ENCODE peak calls at places on chromosomes 13 and 19, in six cellular contexts. T is endothelial cell of umbilical vein, M is neural progenitor cell, F is heart right ventricle, O is adipocyte, C is cardiac muscle cell. D is an unnamed sample.

GRCh38 chr19:45632468-45633196 is 6.6 kb downstream of the EML2 start:
- DNase-seq in O (peak; percentile 94), M (peak; percentile 93), F (peak; percentile 74), C (peak; percentile 94), T (peak; percentile 80), D (no peak)

GRCh38 chr13:56700324-56700723 is 440.4 kb upstream of the PRR20A start:
- DNase-seq in T (no peak), M (no peak), O (no peak), C (peak; percentile 41), F (no peak), D (no peak)

GRCh38 chr19:30011051-30011578 is 69.1 kb downstream of the URI1 start:
- DNase-seq in M (peak; percentile 43), C (no peak), O (peak; percentile 12), T (no peak), F (no peak), D (no peak)

GRCh38 chr19:16386619-16387240 is 62.1 kb downstream of the KLF2 start:
- DNase-seq in F (no peak), M (peak; percentile 61), C (peak; percentile 75), O (peak; percentile 69), T (peak; percentile 72), D (no peak)

GRCh38 chr13:76795701-76796695 is 90.2 kb downstream of the KCTD12 start:
- DNase-seq in F (no peak), O (no peak), T (peak; percentile 57), C (no peak), M (no peak), D (no peak)

GRCh38 chr19:10021863-10022262 is 8.6 kb downstream of the RDH8 start:
- DNase-seq in F (no peak), T (no peak), O (no peak), M (no peak), C (no peak), D (no peak)

GRCh38 chr13:96294930-96295657 is 205.2 kb downstream of the HS6ST3 start:
- DNase-seq in O (no peak), T (no peak), M (no peak), C (no peak), F (no peak), D (no peak)

GRCh38 chr19:658916-659839 is 3.8 kb downstream of the RNF126 start:
- DNase-seq in M (no peak), T (no peak), F (peak; percentile 66), C (peak; percentile 29), O (no peak), D (no peak)

GRCh38 chr19:17419491-17420266 is at the start of gene MVB12A:
- DNase-seq in C (peak; percentile 100), T (peak; percentile 99), O (peak; percentile 99), F (peak; percentile 97), M (peak; percentile 99), D (peak; percentile 90)

GRCh38 chr19:4861147-4861546 is 6.3 kb downstream of the PLIN3 start:
- DNase-seq in M (no peak), C (no peak), O (no peak), T (no peak), F (no peak), D (no peak)

GRCh38 chr19:1259206-1259872 is 9.8 kb upstream of the CIRBP start:
- DNase-seq in M (peak; percentile 71), F (peak; percentile 85), C (peak; percentile 68), O (peak; percentile 52), T (peak; percentile 62), D (peak; percentile 79)

GRCh38 chr13:65843314-65843731 is 1386.8 kb downstream of the PCDH9 start:
- DNase-seq in M (no peak), C (no peak), F (no peak), O (no peak), T (no peak), D (no peak)

GRCh38 chr13:39684531-39685137 is 29.2 kb downstream of the COG6 start:
- DNase-seq in C (peak; percentile 66), M (peak; percentile 64), T (peak; percentile 54), O (peak; percentile 87), F (no peak), D (no peak)

GRCh38 chr19:41928754-41929535 is 696 bp upstream of the ERFL start:
- DNase-seq in T (no peak), O (no peak), F (no peak), M (peak; percentile 37), C (no peak), D (peak; percentile 65)

GRCh38 chr19:3368441-3368795 is 2.0 kb downstream of the NFIC start:
- DNase-seq in T (no peak), C (no peak), F (no peak), O (no peak), M (no peak), D (no peak)
- H3K9me3 ChIP-seq in T (no peaks in the 10 kb centered on the region), C (no peaks in the 10 kb centered on the region), F (no peaks in the 10 kb centered on the region), O (no peaks in the 10 kb centered on the region), M (no peaks in the 10 kb centered on the region), D (no peaks in the 10 kb centered on the region)

GRCh38 chr19:8208119-8208709 is 956 bp upstream of the CERS4 start:
- DNase-seq in T (no peak), O (peak; percentile 3), F (peak; percentile 27), C (peak; percentile 6), M (peak; percentile 28), D (no peak)
- H3K4me3 ChIP-seq in T (no peak overlapping the region), O (peak overlapping the region; percentile 67), F (peak overlapping the region; percentile 88), C (peak overlapping the region; percentile 67), M (peak overlapping the region; percentile 71), D (peak overlapping the region; percentile 53)

GRCh38 chr19:21164541-21164940 is 22.7 kb downstream of the ZNF431 start:
- DNase-seq in F (no peak), O (no peak), C (no peak), T (no peak), M (no peak), D (no peak)

GRCh38 chr19:21166436-21166835 is 24.6 kb downstream of the ZNF431 start:
- DNase-seq in T (no peak), F (no peak), O (no peak), M (no peak), C (no peak), D (no peak)
- H3K36me3 ChIP-seq in T (no peaks in the 10 kb centered on the region), F (peaks cover 71% of the 10 kb centered on the region), O (peaks cover 85% of the 10 kb centered on the region), M (no peaks in the 10 kb centered on the region), C (peaks cover 20% of the 10 kb centered on the region), D (peaks cover 23% of the 10 kb centered on the region)

GRCh38 chr19:57946316-57946715 is 1.2 kb downstream of the ZNF256 start:
- DNase-seq in M (no peak), O (no peak), T (no peak), C (no peak), F (no peak), D (no peak)

GRCh38 chr19:57947419-57948134 is at the start of gene ZNF256:
- DNase-seq in T (peak; percentile 92), M (peak; percentile 99), C (peak; percentile 97), O (peak; percentile 97), F (peak; percentile 96), D (peak; percentile 88)

GRCh38 chr19:57947088-57947418 is 453 bp downstream of the ZNF256 start:
- DNase-seq in O (no peak), C (no peak), T (no peak), M (no peak), F (no peak), D (peak; percentile 21)

GRCh38 chr19:57935731-57936130 is 529 bp upstream of the ZNF418 start:
- DNase-seq in T (no peak), O (no peak), C (no peak), M (no peak), F (no peak), D (no peak)

GRCh38 chr19:57941593-57941992 is 5.9 kb downstream of the ZNF256 start:
- DNase-seq in T (no peak), M (no peak), O (no peak), C (no peak), F (no peak), D (no peak)
- H3K9me3 ChIP-seq in T (peaks cover 19% of the 10 kb centered on the region), M (no peaks in the 10 kb centered on the region), O (peaks cover 24% of the 10 kb centered on the region), C (no peaks in the 10 kb centered on the region), F (peaks cover 20% of the 10 kb centered on the region), D (peaks cover 39% of the 10 kb centered on the region)

GRCh38 chr13:25046274-25046984 is 49.5 kb upstream of the PABPC3 start:
- DNase-seq in T (no peak), O (peak; percentile 28), M (peak; percentile 72), C (no peak), F (no peak), D (no peak)
- H3K4me3 ChIP-seq in T (no peak overlapping the region), O (no peak overlapping the region), M (peak overlapping the region; percentile 59), C (peak overlapping the region; percentile 30), F (peak overlapping the region; percentile 19), D (no peak overlapping the region)

GRCh38 chr13:26973946-26974345 is 197.7 kb downstream of the USP12 start:
- DNase-seq in O (no peak), T (no peak), M (no peak), C (no peak), F (no peak), D (no peak)

GRCh38 chr13:26973281-26973680 is 198.3 kb downstream of the USP12 start:
- DNase-seq in F (no peak), O (no peak), T (no peak), M (no peak), C (no peak), D (no peak)

GRCh38 chr13:26976336-26976735 is 195.3 kb downstream of the USP12 start:
- DNase-seq in C (no peak), F (no peak), O (no peak), T (no peak), M (no peak), D (no peak)

GRCh38 chr13:26968431-26969335 is 202.9 kb downstream of the USP12 start:
- DNase-seq in F (no peak), M (no peak), T (no peak), O (no peak), C (peak; percentile 41), D (no peak)

DNA sequence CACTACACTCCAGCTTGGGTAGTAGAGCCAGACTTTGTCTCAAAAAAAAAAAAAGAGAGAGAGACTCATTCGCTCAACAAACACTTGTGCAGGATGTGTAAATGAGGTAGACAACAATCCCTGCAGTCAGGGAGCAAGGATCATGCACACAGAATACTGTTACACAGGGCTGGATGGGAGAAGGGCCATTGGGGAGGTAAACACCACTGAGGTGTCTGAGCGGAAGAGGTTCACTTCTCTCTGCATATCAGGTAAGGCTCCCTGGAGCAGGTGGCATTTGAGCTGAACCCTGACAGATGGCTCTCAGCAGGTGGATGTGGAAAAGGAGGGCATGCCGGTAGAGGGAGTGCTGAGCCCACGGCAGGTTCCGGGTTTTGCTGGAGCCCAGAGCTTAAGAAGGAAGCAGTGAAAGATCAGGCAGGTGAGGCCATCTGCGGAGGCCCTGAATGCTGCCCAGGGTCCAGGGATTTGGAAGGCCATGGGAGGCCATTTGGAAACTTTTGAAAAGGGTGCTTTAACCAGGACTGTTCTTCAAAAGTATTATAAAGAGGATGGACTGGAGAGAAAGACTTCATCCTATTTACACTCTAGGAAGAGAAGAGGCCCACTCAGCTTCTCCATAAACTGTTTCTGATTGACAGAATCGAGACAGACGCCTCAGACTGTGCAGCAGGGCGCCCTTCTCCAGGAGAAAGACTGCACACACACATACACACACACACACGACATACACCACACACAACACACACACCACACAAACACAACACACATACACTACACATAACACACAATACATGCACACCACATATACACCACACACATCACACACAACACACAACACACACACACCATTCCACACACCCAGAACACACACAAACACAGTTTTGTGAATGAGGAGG is 199.4 kb downstream of the USP12 start:
- DNase-seq in C (peak; percentile 29), O (no peak), F (no peak), M (peak; percentile 58), T (no peak), D (no peak)
- H3K36me3 ChIP-seq in C (no peaks in the 10 kb centered on the region), O (no peaks in the 10 kb centered on the region), F (no peaks in the 10 kb centered on the region), M (no peaks in the 10 kb centered on the region), T (no peaks in the 10 kb centered on the region), D (no peaks in the 10 kb centered on the region)

DNA sequence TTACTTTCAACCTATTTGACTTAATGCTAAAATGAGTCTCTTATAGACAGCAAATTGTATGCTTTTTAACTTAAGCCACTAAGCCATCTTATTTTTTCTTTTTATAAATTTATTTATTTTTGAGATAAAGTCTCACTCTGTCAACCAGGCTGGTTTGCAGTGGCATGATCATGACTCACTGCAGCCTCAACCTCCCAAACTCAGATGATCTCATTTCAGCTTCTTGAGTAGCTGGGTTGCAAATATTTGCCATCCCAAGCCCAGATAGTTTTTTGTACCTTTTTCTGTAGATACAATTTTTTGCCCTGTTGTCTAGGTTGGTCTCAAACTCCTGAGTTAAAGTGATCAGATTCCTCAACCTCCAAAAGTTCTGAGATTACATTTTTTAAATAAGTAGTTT is 27.1 kb downstream of the ZNF714 start:
- DNase-seq in M (no peak), F (no peak), T (no peak), C (peak; percentile 17), O (peak; percentile 38), D (no peak)
- H3K9me3 ChIP-seq in M (no peaks in the 10 kb centered on the region), F (no peaks in the 10 kb centered on the region), T (no peaks in the 10 kb centered on the region), C (no peaks in the 10 kb centered on the region), O (peaks cover 10% of the 10 kb centered on the region), D (no peaks in the 10 kb centered on the region)

D was measured in CD8-positive, alpha-beta T cell.